ENCODE peak calls at places on chromosomes 6 and 20, in seven cellular contexts. One of them, this sample, is unnamed.

GRCh38 chr6:72639920-72640621 is 18.2 kb downstream of the KCNQ5 start:
- DNase-seq in thyroid gland: no peak
- DNase-seq in A549: no peak
- DNase-seq in WERI-Rb-1: no peak
- DNase-seq in mammary epithelial cell: no peak
- DNase-seq in CD8-positive, alpha-beta T cell: no peak
- DNase-seq in endodermal cell: no peak
- DNase-seq in this sample: no peak

GRCh38 chr20:62604796-62605195 is 37.5 kb upstream of the SLCO4A1 start:
- DNase-seq in thyroid gland: no peak
- DNase-seq in A549: no peak
- DNase-seq in WERI-Rb-1: no peak
- DNase-seq in mammary epithelial cell: no peak
- DNase-seq in CD8-positive, alpha-beta T cell: no peak
- DNase-seq in endodermal cell: no peak
- DNase-seq in this sample: no peak

GRCh38 chr6:157763129-157763893 is 59.7 kb upstream of the SNX9 start:
- DNase-seq in thyroid gland: peak; percentile 100
- DNase-seq in A549: peak; percentile 84
- DNase-seq in WERI-Rb-1: no peak
- DNase-seq in mammary epithelial cell: peak; percentile 100
- DNase-seq in CD8-positive, alpha-beta T cell: peak; percentile 41
- DNase-seq in endodermal cell: peak; percentile 97
- DNase-seq in this sample: no peak

GRCh38 chr20:62578294-62578897 is 63.9 kb upstream of the SLCO4A1 start:
- DNase-seq in thyroid gland: no peak
- DNase-seq in A549: peak; percentile 55
- DNase-seq in WERI-Rb-1: peak; percentile 28
- DNase-seq in mammary epithelial cell: no peak
- DNase-seq in CD8-positive, alpha-beta T cell: no peak
- DNase-seq in endodermal cell: no peak
- DNase-seq in this sample: no peak

GRCh38 chr20:58289143-58289542 is 20.4 kb upstream of the RAB22A start:
- DNase-seq in thyroid gland: no peak
- DNase-seq in A549: no peak
- DNase-seq in WERI-Rb-1: no peak
- DNase-seq in mammary epithelial cell: no peak
- DNase-seq in CD8-positive, alpha-beta T cell: no peak
- DNase-seq in endodermal cell: no peak
- DNase-seq in this sample: no peak

GRCh38 chr20:14064333-14064732 is 69.0 kb downstream of the MACROD2 start:
- DNase-seq in thyroid gland: no peak
- DNase-seq in A549: no peak
- DNase-seq in WERI-Rb-1: no peak
- DNase-seq in mammary epithelial cell: no peak
- DNase-seq in CD8-positive, alpha-beta T cell: no peak
- DNase-seq in endodermal cell: no peak
- DNase-seq in this sample: no peak

GRCh38 chr6:168709034-168709433 is 268.1 kb downstream of the SMOC2 start:
- DNase-seq in thyroid gland: no peak
- DNase-seq in A549: no peak
- DNase-seq in WERI-Rb-1: no peak
- DNase-seq in mammary epithelial cell: no peak
- DNase-seq in CD8-positive, alpha-beta T cell: no peak
- DNase-seq in endodermal cell: peak; percentile 1
- DNase-seq in this sample: no peak

GRCh38 chr6:119894801-119895200 is 545.2 kb upstream of the MAN1A1 start:
- DNase-seq in thyroid gland: peak; percentile 86
- DNase-seq in A549: no peak
- DNase-seq in WERI-Rb-1: no peak
- DNase-seq in mammary epithelial cell: no peak
- DNase-seq in CD8-positive, alpha-beta T cell: no peak
- DNase-seq in endodermal cell: no peak
- DNase-seq in this sample: no peak

GRCh38 chr20:39264506-39265172 is 302.5 kb downstream of the DHX35 start:
- DNase-seq in thyroid gland: peak; percentile 50
- DNase-seq in A549: peak; percentile 71
- DNase-seq in WERI-Rb-1: peak; percentile 40
- DNase-seq in mammary epithelial cell: peak; percentile 83
- DNase-seq in CD8-positive, alpha-beta T cell: peak; percentile 15
- DNase-seq in endodermal cell: peak; percentile 91
- DNase-seq in this sample: peak; percentile 61

GRCh38 chr20:20215976-20216727 is 151.8 kb upstream of the INSM1 start:
- DNase-seq in thyroid gland: no peak
- DNase-seq in A549: no peak
- DNase-seq in WERI-Rb-1: no peak
- DNase-seq in mammary epithelial cell: no peak
- DNase-seq in CD8-positive, alpha-beta T cell: no peak
- DNase-seq in endodermal cell: no peak
- DNase-seq in this sample: no peak

GRCh38 chr6:40286027-40286426 is 301.1 kb downstream of the LRFN2 start:
- DNase-seq in thyroid gland: no peak
- DNase-seq in A549: no peak
- DNase-seq in WERI-Rb-1: no peak
- DNase-seq in mammary epithelial cell: no peak
- DNase-seq in CD8-positive, alpha-beta T cell: no peak
- DNase-seq in endodermal cell: peak; percentile 84
- DNase-seq in this sample: no peak

GRCh38 chr20:13447385-13448180 is 191.1 kb downstream of the TASP1 start:
- DNase-seq in thyroid gland: no peak
- DNase-seq in A549: no peak
- DNase-seq in WERI-Rb-1: no peak
- DNase-seq in mammary epithelial cell: no peak
- DNase-seq in CD8-positive, alpha-beta T cell: no peak
- DNase-seq in endodermal cell: no peak
- DNase-seq in this sample: no peak

GRCh38 chr6:31815025-31815838 is at the start of the genes HSPA1A and HSPA1L:
- DNase-seq in thyroid gland: peak; percentile 93
- DNase-seq in A549: peak; percentile 97
- DNase-seq in WERI-Rb-1: no peak
- DNase-seq in mammary epithelial cell: peak; percentile 95
- DNase-seq in CD8-positive, alpha-beta T cell: peak; percentile 41
- DNase-seq in endodermal cell: peak; percentile 100
- DNase-seq in this sample: peak; percentile 93

GRCh38 chr6:13395272-13396237 is 67.2 kb upstream of the TBC1D7 start:
- DNase-seq in thyroid gland: peak; percentile 80
- DNase-seq in A549: peak; percentile 70
- DNase-seq in WERI-Rb-1: peak; percentile 90
- DNase-seq in mammary epithelial cell: no peak
- DNase-seq in CD8-positive, alpha-beta T cell: no peak
- DNase-seq in endodermal cell: no peak
- DNase-seq in this sample: no peak

GRCh38 chr6:126312013-126312665 is 27.8 kb upstream of the CENPW start:
- DNase-seq in thyroid gland: no peak
- DNase-seq in A549: peak; percentile 15
- DNase-seq in WERI-Rb-1: peak; percentile 29
- DNase-seq in mammary epithelial cell: peak; percentile 43
- DNase-seq in CD8-positive, alpha-beta T cell: no peak
- DNase-seq in endodermal cell: peak; percentile 57
- DNase-seq in this sample: no peak

GRCh38 chr6:89942601-89943000 is 48.3 kb downstream of the GJA10 start:
- DNase-seq in thyroid gland: no peak
- DNase-seq in A549: no peak
- DNase-seq in WERI-Rb-1: no peak
- DNase-seq in mammary epithelial cell: no peak
- DNase-seq in CD8-positive, alpha-beta T cell: no peak
- DNase-seq in endodermal cell: no peak
- DNase-seq in this sample: no peak

GRCh38 chr20:32457476-32457986 is 99.4 kb downstream of the ASXL1 start:
- DNase-seq in thyroid gland: peak; percentile 85
- DNase-seq in A549: peak; percentile 82
- DNase-seq in WERI-Rb-1: peak; percentile 96
- DNase-seq in mammary epithelial cell: peak; percentile 46
- DNase-seq in CD8-positive, alpha-beta T cell: no peak
- DNase-seq in endodermal cell: peak; percentile 96
- DNase-seq in this sample: peak; percentile 46

GRCh38 chr6:28544211-28544610 is 18.5 kb downstream of the GPX5 start:
- DNase-seq in thyroid gland: no peak
- DNase-seq in A549: no peak
- DNase-seq in WERI-Rb-1: no peak
- DNase-seq in mammary epithelial cell: no peak
- DNase-seq in CD8-positive, alpha-beta T cell: no peak
- DNase-seq in endodermal cell: peak; percentile 61
- DNase-seq in this sample: no peak

GRCh38 chr6:119173249-119174084 is 95.0 kb upstream of the FAM184A start:
- DNase-seq in thyroid gland: no peak
- DNase-seq in A549: no peak
- DNase-seq in WERI-Rb-1: no peak
- DNase-seq in mammary epithelial cell: no peak
- DNase-seq in CD8-positive, alpha-beta T cell: no peak
- DNase-seq in endodermal cell: no peak
- DNase-seq in this sample: no peak

GRCh38 chr20:22402990-22403859 is 181.1 kb downstream of the FOXA2 start:
- DNase-seq in thyroid gland: no peak
- DNase-seq in A549: peak; percentile 70
- DNase-seq in WERI-Rb-1: no peak
- DNase-seq in mammary epithelial cell: no peak
- DNase-seq in CD8-positive, alpha-beta T cell: no peak
- DNase-seq in endodermal cell: peak; percentile 71
- DNase-seq in this sample: no peak
- H3K27ac ChIP-seq in thyroid gland: no peak overlapping the region
- H3K27ac ChIP-seq in A549: peak overlapping the region; percentile 88
- H3K27ac ChIP-seq in WERI-Rb-1: no peak overlapping the region
- H3K27ac ChIP-seq in mammary epithelial cell: no peak overlapping the region
- H3K27ac ChIP-seq in CD8-positive, alpha-beta T cell: no peak overlapping the region
- H3K27ac ChIP-seq in endodermal cell: peak overlapping the region; percentile 67
- H3K27ac ChIP-seq in this sample: no peak overlapping the region

DNA sequence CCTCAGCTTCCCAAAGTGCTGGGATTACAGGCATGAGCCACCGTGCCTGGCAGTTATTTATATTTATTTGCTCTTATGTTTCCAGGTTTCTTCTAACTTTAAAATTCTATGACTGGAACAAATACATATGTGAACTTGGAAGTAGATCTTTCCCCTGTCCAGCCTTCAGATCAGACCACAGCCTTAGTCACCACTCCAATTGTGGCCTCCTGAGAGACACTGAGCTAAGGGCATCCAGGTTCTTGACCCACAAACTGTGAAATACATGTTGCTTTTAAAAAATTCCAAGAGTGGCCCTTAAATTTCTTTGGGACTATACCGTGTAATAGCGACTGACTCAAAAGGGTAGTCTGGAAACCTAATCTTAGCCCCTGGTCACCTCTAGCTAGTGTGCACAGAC is 1.5 kb upstream of the ADGRG6 start:
- DNase-seq in thyroid gland: no peak
- DNase-seq in A549: no peak
- DNase-seq in WERI-Rb-1: no peak
- DNase-seq in mammary epithelial cell: no peak
- DNase-seq in CD8-positive, alpha-beta T cell: no peak
- DNase-seq in endodermal cell: no peak
- DNase-seq in this sample: no peak
- H3K27ac ChIP-seq in thyroid gland: no peak overlapping the region
- H3K27ac ChIP-seq in A549: peak overlapping the region; percentile 95
- H3K27ac ChIP-seq in WERI-Rb-1: no peak overlapping the region
- H3K27ac ChIP-seq in mammary epithelial cell: peak overlapping the region; percentile 66
- H3K27ac ChIP-seq in CD8-positive, alpha-beta T cell: no peak overlapping the region
- H3K27ac ChIP-seq in endodermal cell: no peak overlapping the region
- H3K27ac ChIP-seq in this sample: no peak overlapping the region

DNA sequence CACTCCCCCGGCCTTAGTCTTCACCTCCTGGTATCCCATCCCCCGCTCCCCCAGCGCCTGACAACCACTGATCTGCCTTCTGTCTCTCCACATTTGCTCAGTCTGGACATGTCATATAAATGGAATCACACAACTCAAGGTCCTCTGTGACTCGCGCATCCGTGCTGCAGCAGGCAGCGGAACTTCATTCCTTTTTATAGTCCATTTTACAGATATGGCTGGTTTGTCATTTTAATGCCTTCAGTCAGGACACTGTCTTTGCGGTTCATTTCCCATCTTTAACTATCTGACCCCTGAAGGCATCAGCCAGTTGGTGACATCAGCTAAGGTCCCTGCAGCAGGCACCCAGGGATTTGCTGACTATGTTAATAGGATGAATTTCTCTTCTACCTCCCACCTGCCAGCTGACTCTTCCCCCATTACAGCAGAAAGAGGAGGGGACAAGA is 125.7 kb downstream of the ZMYND8 start:
- DNase-seq in thyroid gland: no peak
- DNase-seq in A549: no peak
- DNase-seq in WERI-Rb-1: peak; percentile 84
- DNase-seq in mammary epithelial cell: no peak
- DNase-seq in CD8-positive, alpha-beta T cell: no peak
- DNase-seq in endodermal cell: no peak
- DNase-seq in this sample: no peak
- H3K27ac ChIP-seq in thyroid gland: no peak overlapping the region
- H3K27ac ChIP-seq in A549: no peak overlapping the region
- H3K27ac ChIP-seq in WERI-Rb-1: peak overlapping the region; percentile 66
- H3K27ac ChIP-seq in mammary epithelial cell: no peak overlapping the region
- H3K27ac ChIP-seq in CD8-positive, alpha-beta T cell: no peak overlapping the region
- H3K27ac ChIP-seq in endodermal cell: peak overlapping the region; percentile 57
- H3K27ac ChIP-seq in this sample: no peak overlapping the region

GRCh38 chr20:51417245-51417560 is 125.3 kb downstream of the NFATC2 start:
- DNase-seq in thyroid gland: no peak
- DNase-seq in A549: no peak
- DNase-seq in WERI-Rb-1: no peak
- DNase-seq in mammary epithelial cell: no peak
- DNase-seq in CD8-positive, alpha-beta T cell: no peak
- DNase-seq in endodermal cell: no peak
- DNase-seq in this sample: no peak
- H3K27ac ChIP-seq in thyroid gland: no peak overlapping the region
- H3K27ac ChIP-seq in A549: no peak overlapping the region
- H3K27ac ChIP-seq in WERI-Rb-1: no peak overlapping the region
- H3K27ac ChIP-seq in mammary epithelial cell: no peak overlapping the region
- H3K27ac ChIP-seq in CD8-positive, alpha-beta T cell: peak overlapping the region; percentile 34
- H3K27ac ChIP-seq in endodermal cell: no peak overlapping the region
- H3K27ac ChIP-seq in this sample: no peak overlapping the region

GRCh38 chr6:27136978-27137814 is 110.3 kb upstream of the PRSS16 start:
- DNase-seq in thyroid gland: no peak
- DNase-seq in A549: peak; percentile 27
- DNase-seq in WERI-Rb-1: no peak
- DNase-seq in mammary epithelial cell: no peak
- DNase-seq in CD8-positive, alpha-beta T cell: no peak
- DNase-seq in endodermal cell: no peak
- DNase-seq in this sample: no peak
- H3K27ac ChIP-seq in thyroid gland: no peak overlapping the region
- H3K27ac ChIP-seq in A549: peak overlapping the region; percentile 73
- H3K27ac ChIP-seq in WERI-Rb-1: no peak overlapping the region
- H3K27ac ChIP-seq in mammary epithelial cell: no peak overlapping the region
- H3K27ac ChIP-seq in CD8-positive, alpha-beta T cell: no peak overlapping the region
- H3K27ac ChIP-seq in endodermal cell: no peak overlapping the region
- H3K27ac ChIP-seq in this sample: no peak overlapping the region

GRCh38 chr6:53506872-53507271 is 38.0 kb downstream of the GCLC start:
- DNase-seq in thyroid gland: no peak
- DNase-seq in A549: no peak
- DNase-seq in WERI-Rb-1: no peak
- DNase-seq in mammary epithelial cell: no peak
- DNase-seq in CD8-positive, alpha-beta T cell: no peak
- DNase-seq in endodermal cell: no peak
- DNase-seq in this sample: no peak

GRCh38 chr6:53513519-53513966 is 31.4 kb downstream of the GCLC start:
- DNase-seq in thyroid gland: no peak
- DNase-seq in A549: no peak
- DNase-seq in WERI-Rb-1: no peak
- DNase-seq in mammary epithelial cell: no peak
- DNase-seq in CD8-positive, alpha-beta T cell: no peak
- DNase-seq in endodermal cell: no peak
- DNase-seq in this sample: no peak

GRCh38 chr6:53512631-53513030 is 32.3 kb downstream of the GCLC start:
- DNase-seq in thyroid gland: no peak
- DNase-seq in A549: no peak
- DNase-seq in WERI-Rb-1: no peak
- DNase-seq in mammary epithelial cell: no peak
- DNase-seq in CD8-positive, alpha-beta T cell: no peak
- DNase-seq in endodermal cell: no peak
- DNase-seq in this sample: no peak

GRCh38 chr6:53513056-53513455 is 31.8 kb downstream of the GCLC start:
- DNase-seq in thyroid gland: no peak
- DNase-seq in A549: no peak
- DNase-seq in WERI-Rb-1: no peak
- DNase-seq in mammary epithelial cell: no peak
- DNase-seq in CD8-positive, alpha-beta T cell: no peak
- DNase-seq in endodermal cell: no peak
- DNase-seq in this sample: no peak

GRCh38 chr6:53510751-53511150 is 34.1 kb downstream of the GCLC start:
- DNase-seq in thyroid gland: no peak
- DNase-seq in A549: no peak
- DNase-seq in WERI-Rb-1: no peak
- DNase-seq in mammary epithelial cell: no peak
- DNase-seq in CD8-positive, alpha-beta T cell: no peak
- DNase-seq in endodermal cell: no peak
- DNase-seq in this sample: no peak
- H3K27ac ChIP-seq in thyroid gland: no peak overlapping the region
- H3K27ac ChIP-seq in A549: no peak overlapping the region
- H3K27ac ChIP-seq in WERI-Rb-1: no peak overlapping the region
- H3K27ac ChIP-seq in mammary epithelial cell: no peak overlapping the region
- H3K27ac ChIP-seq in CD8-positive, alpha-beta T cell: no peak overlapping the region
- H3K27ac ChIP-seq in endodermal cell: no peak overlapping the region
- H3K27ac ChIP-seq in this sample: no peak overlapping the region